ENCODE peak calls at places on chromosomes 7 and 10, in six cellular contexts. B is aorta, W is NCI-H1105, X is substantia nigra, A is HEK293T, K is GM06990. H is an unnamed sample.

GRCh38 chr10:100009283-100009792 is 409 bp downstream of the DNMBP start:
- DNase-seq in A (peak), K (no peak), B (no peak), X (peak), W (no peak), H (peak)

GRCh38 chr7:50852901-50853300 is 70.2 kb upstream of the GRB10 start:
- DNase-seq in X (no peak), W (no peak), K (no peak), B (no peak), A (no peak), H (no peak)

GRCh38 chr10:15370741-15371701 is at the start of gene FAM171A1:
- DNase-seq in B (peak), W (no peak), A (peak), X (peak), K (peak), H (peak)

GRCh38 chr7:26022578-26022977 is 129.4 kb upstream of the NFE2L3 start:
- DNase-seq in B (no peak), X (no peak), K (no peak), W (no peak), A (no peak), H (no peak)

GRCh38 chr10:76405932-76406331 is 974.5 kb downstream of the LRMDA start:
- DNase-seq in W (no peak), K (no peak), X (no peak), B (no peak), A (no peak), H (no peak)

GRCh38 chr10:57333880-57334279 is 933.8 kb downstream of the IPMK start:
- DNase-seq in B (no peak), W (no peak), A (no peak), K (no peak), X (no peak), H (no peak)

GRCh38 chr7:33195264-33195663 is 65.9 kb downstream of the BBS9 start:
- DNase-seq in K (no peak), W (no peak), B (no peak), A (no peak), X (no peak), H (peak)

GRCh38 chr7:116630932-116631449 is 41.0 kb upstream of the MET start:
- DNase-seq in A (peak), K (peak), X (no peak), B (peak), W (no peak), H (no peak)

GRCh38 chr10:96585726-96586418 is 940 bp downstream of the TM9SF3 start:
- DNase-seq in B (no peak), W (no peak), A (peak), X (no peak), K (no peak), H (no peak)

GRCh38 chr10:97540669-97541500 is 31.7 kb upstream of the ANKRD2 start:
- DNase-seq in W (no peak), A (no peak), K (no peak), X (no peak), B (peak), H (no peak)

GRCh38 chr10:61612451-61612850 is 50.3 kb upstream of the CABCOCO1 start:
- DNase-seq in W (no peak), X (no peak), B (no peak), A (no peak), K (no peak), H (no peak)

GRCh38 chr10:71780161-71780560 is 6.8 kb upstream of the VSIR start:
- DNase-seq in B (no peak), A (no peak), K (no peak), X (no peak), W (no peak), H (no peak)

GRCh38 chr10:52129410-52130178 is 184.5 kb upstream of the DKK1 start:
- DNase-seq in X (no peak), K (no peak), B (no peak), A (no peak), W (no peak), H (no peak)

GRCh38 chr7:123571187-123571586 is 13.6 kb upstream of the NDUFA5 start:
- DNase-seq in W (no peak), X (no peak), K (no peak), A (no peak), B (no peak), H (no peak)

GRCh38 chr7:142481548-142481947 is 223.7 kb upstream of the PRSS58 start:
- DNase-seq in X (no peak), K (no peak), B (no peak), A (no peak), W (no peak), H (no peak)

GRCh38 chr10:117130346-117130745 is 7.7 kb downstream of the VAX1 start:
- DNase-seq in A (no peak), W (no peak), X (no peak), K (no peak), B (no peak), H (no peak)

GRCh38 chr10:62637249-62638061 is 167.1 kb upstream of the ADO start:
- DNase-seq in W (no peak), K (peak), A (no peak), X (no peak), B (no peak), H (peak)

GRCh38 chr7:22885824-22886255 is 63.2 kb upstream of the TOMM7 start:
- DNase-seq in W (no peak), A (no peak), K (peak), X (no peak), B (no peak), H (peak)

GRCh38 chr10:62433181-62433692 is 59.1 kb downstream of the ZNF365 start:
- DNase-seq in B (peak), A (no peak), X (no peak), K (no peak), W (no peak), H (peak)

GRCh38 chr7:121505021-121505420 is 108.9 kb upstream of the FAM3C start:
- DNase-seq in W (no peak), B (no peak), X (no peak), A (no peak), K (no peak), H (no peak)

GRCh38 chr7:47746468-47746867 is 164.6 kb upstream of the TNS3 start:
- DNase-seq in A (no peak), W (no peak), K (no peak), B (peak), X (no peak), H (no peak)

GRCh38 chr7:157644946-157645345 is 308.1 kb downstream of the DNAJB6 start:
- DNase-seq in W (no peak), B (no peak), X (no peak), K (no peak), A (no peak), H (no peak)

GRCh38 chr10:3233486-3233990 is 61.0 kb upstream of the PITRM1 start:
- DNase-seq in W (no peak), K (no peak), A (no peak), B (no peak), X (no peak), H (no peak)

GRCh38 chr7:27641576-27642230 is 21.0 kb downstream of the HIBADH start:
- DNase-seq in A (no peak), B (no peak), K (no peak), W (no peak), X (no peak), H (no peak)